ENCODE peak calls at places on chromosomes 2 and 18, in eight cellular contexts. G is right lobe of liver, N is ovary, O is K562, U is testis, J is gastrocnemius medialis, D is spleen, M is IMR-90. A is an unnamed sample.

GRCh38 chr2:131014141-131014540 is 79.1 kb downstream of the FAM168B start:
- DNase-seq in G (no peak), N (no peak), O (no peak), U (no peak), J (no peak), D (no peak), M (no peak), A (no peak)

GRCh38 chr18:36828157-36828629 is 609 bp downstream of the TPGS2 start:
- DNase-seq in G (peak; percentile 38), N (no peak), O (peak; percentile 62), U (peak; percentile 58), J (no peak), D (no peak), M (peak; percentile 55), A (no peak)

GRCh38 chr18:31230495-31230894 is 67.8 kb upstream of the DSC1 start:
- DNase-seq in G (no peak), N (no peak), O (no peak), U (no peak), J (no peak), D (no peak), M (peak; percentile 86), A (no peak)

GRCh38 chr2:54394392-54394791 is 61.7 kb upstream of the SPTBN1 start:
- DNase-seq in G (no peak), N (no peak), O (no peak), U (no peak), J (no peak), D (no peak), M (no peak), A (no peak)

GRCh38 chr2:45264227-45265225 is 255.3 kb upstream of the SIX2 start:
- DNase-seq in G (no peak), N (no peak), O (no peak), U (no peak), J (no peak), D (no peak), M (peak; percentile 69), A (no peak)

GRCh38 chr2:26942543-26943295 is 27.7 kb upstream of the MAPRE3 start:
- DNase-seq in G (peak; percentile 53), N (peak; percentile 56), O (peak; percentile 84), U (peak; percentile 86), J (peak; percentile 20), D (peak; percentile 85), M (peak; percentile 48), A (peak; percentile 48)

GRCh38 chr2:27211943-27212625 is at the start of the genes ATRAID and SLC5A6:
- DNase-seq in G (peak; percentile 92), N (peak; percentile 89), O (peak; percentile 91), U (peak; percentile 90), J (peak; percentile 81), D (peak; percentile 98), M (peak; percentile 81), A (peak; percentile 91)

GRCh38 chr2:7692657-7693161 is 775.5 kb downstream of the RNF144A start:
- DNase-seq in G (no peak), N (no peak), O (no peak), U (no peak), J (no peak), D (no peak), M (peak; percentile 53), A (no peak)

GRCh38 chr2:241148239-241148638 is 1.0 kb downstream of the PASK start:
- DNase-seq in G (no peak), N (no peak), O (peak; percentile 5), U (no peak), J (no peak), D (no peak), M (no peak), A (no peak)

GRCh38 chr2:160408205-160408561 is 85.4 kb downstream of the RBMS1 start:
- DNase-seq in G (no peak), N (no peak), O (no peak), U (no peak), J (no peak), D (no peak), M (no peak), A (no peak)
- H3K4me1 ChIP-seq in G (no peaks in the 10 kb centered on the region), N (peaks cover 19% of the 10 kb centered on the region), O (peaks cover 10% of the 10 kb centered on the region), U (peaks cover 13% of the 10 kb centered on the region), J (peaks cover 49% of the 10 kb centered on the region), D (peaks cover 57% of the 10 kb centered on the region), M (peaks cover 27% of the 10 kb centered on the region), A (peaks cover 63% of the 10 kb centered on the region)

DNA sequence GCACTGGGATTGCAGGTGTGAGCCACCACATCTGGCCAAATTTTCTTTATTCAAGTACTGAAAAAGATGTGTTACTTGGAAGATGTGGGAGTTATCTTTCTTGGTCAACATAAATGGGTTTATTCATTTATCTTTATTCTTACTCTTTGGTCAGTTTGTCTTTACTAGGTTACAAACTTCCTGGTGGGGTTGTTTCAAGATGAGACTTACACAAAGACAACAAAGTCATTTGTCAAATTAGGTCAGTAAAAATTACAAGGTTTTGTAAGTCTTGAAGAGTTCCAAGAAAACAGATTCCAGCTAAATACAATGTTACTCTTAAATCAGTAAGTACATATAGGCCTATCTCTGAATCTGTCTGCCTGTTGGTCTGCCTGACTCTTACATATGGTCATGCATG is 48.9 kb downstream of the DARS1 start:
- DNase-seq in G (no peak), N (no peak), O (no peak), U (no peak), J (no peak), D (no peak), M (no peak), A (no peak)
- TF ChIP-seq POLR2A in G (no peak), N (no peak), O (no peak), U (no peak), J (no peak), D (no peak), M (no peak), A (no peak)

GRCh38 chr2:219439518-219439917 is 4.9 kb downstream of the SPEG start:
- DNase-seq in G (no peak), N (no peak), O (no peak), U (no peak), J (no peak), D (no peak), M (no peak), A (no peak)
- H3K4me1 ChIP-seq in G (no peaks in the 10 kb centered on the region), N (peaks cover 7% of the 10 kb centered on the region), O (peaks cover 44% of the 10 kb centered on the region), U (peaks cover 14% of the 10 kb centered on the region), J (peaks cover 60% of the 10 kb centered on the region), D (peaks cover 10% of the 10 kb centered on the region), M (peaks cover 17% of the 10 kb centered on the region), A (peaks cover 29% of the 10 kb centered on the region)

GRCh38 chr2:134918518-134919359 is at the start of gene CCNT2:
- DNase-seq in G (peak; percentile 99), N (peak; percentile 99), O (peak; percentile 99), U (peak; percentile 98), J (peak; percentile 97), D (peak; percentile 100), M (peak; percentile 98), A (peak; percentile 100)
- TF ChIP-seq POLR2A in G (peak; percentile 48), N (peak; percentile 30), O (peak; percentile 72), U (no peak), J (peak; percentile 44), D (no peak), M (peak; percentile 87), A (no peak)